ENCODE peak calls at places on chromosome 9, in seven cellular contexts. U, V, A, N, J, H and G are unnamed samples.
A peak's percentile ranks its signal among the peaks of the same experiment; 100 is the strongest.

GRCh38 chr9:137972988-137973470 is 95.4 kb downstream of the CACNA1B start:
- DNase-seq in U (no peak), V (no peak), A (peak; percentile 51), N (no peak), J (no peak), H (no peak), G (no peak)

GRCh38 chr9:94804316-94804715 is 77.8 kb downstream of the AOPEP start:
- DNase-seq in U (no peak), V (no peak), A (no peak), N (no peak), J (no peak), H (no peak), G (no peak)

GRCh38 chr9:36486933-36487481 is 85.7 kb upstream of the MELK start:
- DNase-seq in U (no peak), V (peak; percentile 29), A (peak; percentile 86), N (peak; percentile 36), J (peak; percentile 19), H (peak; percentile 65), G (peak; percentile 4)

GRCh38 chr9:114696814-114697544 is 15.0 kb upstream of the TEX48 start:
- DNase-seq in U (no peak), V (peak; percentile 51), A (no peak), N (no peak), J (no peak), H (no peak), G (no peak)

GRCh38 chr9:129547869-129548570 is 72.9 kb downstream of the C9orf50 start:
- DNase-seq in U (no peak), V (no peak), A (peak; percentile 62), N (no peak), J (no peak), H (no peak), G (no peak)

GRCh38 chr9:86843182-86843581 is 104.1 kb downstream of the GAS1 start:
- DNase-seq in U (no peak), V (no peak), A (no peak), N (no peak), J (no peak), H (no peak), G (no peak)

GRCh38 chr9:130172161-130172857 is at the start of gene NCS1:
- DNase-seq in U (peak; percentile 21), V (peak; percentile 35), A (peak; percentile 95), N (peak; percentile 76), J (no peak), H (peak; percentile 82), G (peak; percentile 55)

GRCh38 chr9:3971391-3972082 is 328.3 kb downstream of the GLIS3 start:
- DNase-seq in U (no peak), V (no peak), A (no peak), N (no peak), J (no peak), H (no peak), G (no peak)

GRCh38 chr9:77996696-77997095 is 34.9 kb downstream of the GNAQ start:
- DNase-seq in U (no peak), V (no peak), A (no peak), N (no peak), J (no peak), H (no peak), G (no peak)

GRCh38 chr9:129838707-129839259 is 3.5 kb downstream of the USP20 start:
- DNase-seq in U (no peak), V (no peak), A (no peak), N (no peak), J (peak; percentile 55), H (no peak), G (no peak)

GRCh38 chr9:14924821-14925220 is 14.6 kb upstream of the FREM1 start:
- DNase-seq in U (no peak), V (no peak), A (no peak), N (no peak), J (no peak), H (no peak), G (no peak)

GRCh38 chr9:127059648-127060365 is 62.6 kb downstream of the ANGPTL2 start:
- DNase-seq in U (no peak), V (no peak), A (no peak), N (no peak), J (no peak), H (no peak), G (no peak)

GRCh38 chr9:13847270-13847669 is 466.7 kb downstream of the NFIB start:
- DNase-seq in U (no peak), V (no peak), A (no peak), N (no peak), J (no peak), H (no peak), G (no peak)

GRCh38 chr9:132722564-132723065 is 52.4 kb downstream of the GTF3C4 start:
- DNase-seq in U (no peak), V (no peak), A (no peak), N (no peak), J (no peak), H (no peak), G (no peak)

GRCh38 chr9:77469515-77470197 is 178.5 kb downstream of the GNA14 start:
- DNase-seq in U (no peak), V (no peak), A (no peak), N (no peak), J (no peak), H (no peak), G (no peak)

GRCh38 chr9:132800038-132800648 is 77.9 kb downstream of the AK8 start:
- DNase-seq in U (peak; percentile 60), V (peak; percentile 27), A (peak; percentile 81), N (peak; percentile 86), J (peak; percentile 57), H (peak; percentile 68), G (peak; percentile 57)

GRCh38 chr9:94681508-94681907 is 42.2 kb upstream of the FBP1 start:
- DNase-seq in U (peak; percentile 54), V (peak; percentile 33), A (peak; percentile 90), N (peak; percentile 80), J (no peak), H (peak; percentile 58), G (peak; percentile 66)

GRCh38 chr9:91154686-91155085 is 207.0 kb downstream of the AUH start:
- DNase-seq in U (no peak), V (no peak), A (no peak), N (no peak), J (no peak), H (no peak), G (no peak)

GRCh38 chr9:85914108-85914507 is 26.8 kb upstream of the NAA35 start:
- DNase-seq in U (no peak), V (no peak), A (no peak), N (no peak), J (no peak), H (no peak), G (no peak)

GRCh38 chr9:71446499-71447411 is 321.6 kb downstream of the CEMIP2 start:
- DNase-seq in U (no peak), V (no peak), A (peak; percentile 72), N (peak; percentile 27), J (peak; percentile 70), H (peak; percentile 87), G (peak; percentile 65)

GRCh38 chr9:36543916-36544315 is 28.8 kb upstream of the MELK start:
- DNase-seq in U (no peak), V (no peak), A (no peak), N (no peak), J (no peak), H (no peak), G (no peak)

GRCh38 chr9:82010711-82011110 is 22.1 kb downstream of the SPATA31D1 start:
- DNase-seq in U (no peak), V (no peak), A (no peak), N (no peak), J (no peak), H (no peak), G (no peak)